ENCODE peak calls at places on chromosomes 7 and 10, in six cellular contexts. Z is neuronal stem cell, H is H9, C is mesendoderm, L is H1, A is mesenchymal stem cell. G is an unnamed sample.

GRCh38 chr7:121046893-121047468 is 58.5 kb downstream of the CPED1 start:
- DNase-seq in C (no peak), H (no peak), Z (no peak), A (no peak), L (no peak), G (no peak)

GRCh38 chr7:48170506-48170905 is 752 bp upstream of the ABCA13 start:
- DNase-seq in H (no peak), Z (no peak), L (no peak), A (no peak), C (no peak), G (no peak)

GRCh38 chr7:108201766-108202165 is 71.6 kb upstream of the LAMB4 start:
- DNase-seq in H (no peak), C (no peak), A (peak), L (no peak), Z (no peak), G (no peak)

GRCh38 chr10:3678629-3679227 is 106.3 kb downstream of the KLF6 start:
- DNase-seq in A (no peak), C (no peak), L (no peak), H (no peak), Z (no peak), G (no peak)

GRCh38 chr7:148906707-148907498 is 22.8 kb upstream of the EZH2 start:
- DNase-seq in Z (no peak), A (no peak), H (no peak), L (no peak), C (no peak), G (no peak)

GRCh38 chr7:84025332-84025927 is 169.2 kb downstream of the SEMA3A start:
- DNase-seq in H (no peak), C (peak), A (peak), L (no peak), Z (peak), G (peak)

GRCh38 chr10:55203319-55203718 is 402.3 kb upstream of the PCDH15 start:
- DNase-seq in C (no peak), A (peak), Z (no peak), H (no peak), L (no peak), G (no peak)

GRCh38 chr10:102729090-102730026 is 14.4 kb upstream of the WBP1L start:
- DNase-seq in L (peak), Z (peak), A (peak), C (peak), H (peak), G (peak)

DNA sequence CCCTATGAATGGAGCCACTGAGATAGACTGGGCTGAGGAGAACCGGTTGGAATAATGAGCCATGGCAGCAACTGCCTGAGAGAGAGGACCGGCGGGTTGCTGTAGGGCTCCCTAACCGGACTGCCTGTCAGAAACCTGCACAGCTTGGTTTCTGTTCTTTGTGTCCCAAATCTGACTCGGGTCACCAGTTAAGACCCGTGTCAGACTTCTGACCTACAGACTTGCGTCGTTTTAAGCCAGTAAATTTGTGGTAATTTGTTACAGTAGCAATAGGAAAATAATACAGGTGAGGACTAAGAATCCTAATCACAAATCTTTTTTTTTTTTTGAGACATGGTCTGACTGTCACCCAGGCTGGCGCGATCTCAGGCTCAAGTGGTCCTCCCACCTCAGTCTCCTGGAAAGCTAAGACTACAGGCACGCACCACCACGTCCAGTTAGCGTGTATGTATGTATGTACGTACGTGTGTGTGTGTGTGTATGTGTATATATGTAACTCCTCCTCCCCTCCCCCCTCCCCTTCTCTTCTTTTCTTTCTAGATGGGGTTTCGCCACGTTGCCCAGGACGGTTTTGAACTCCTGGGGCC is 671 bp upstream of the DDX56 start:
- DNase-seq in H (no peak), Z (peak), L (no peak), C (no peak), A (no peak), G (no peak)
- H2AK5ac ChIP-seq in H (no peak), Z (no peak), L (no peak), C (no peak), A (no peak), G (peak)

GRCh38 chr10:132402781-132403241 is 5.8 kb downstream of the PWWP2B start:
- DNase-seq in C (no peak), Z (no peak), H (no peak), L (no peak), A (no peak), G (no peak)

GRCh38 chr10:132400041-132400546 is 3.1 kb downstream of the PWWP2B start:
- DNase-seq in A (no peak), L (no peak), C (no peak), Z (no peak), H (no peak), G (no peak)

GRCh38 chr10:132400547-132401151 is 3.6 kb downstream of the PWWP2B start:
- DNase-seq in L (no peak), C (no peak), Z (no peak), A (no peak), H (no peak), G (no peak)

GRCh38 chr10:132403511-132404168 is 6.6 kb downstream of the PWWP2B start:
- DNase-seq in C (no peak), H (no peak), L (no peak), A (no peak), Z (no peak), G (no peak)

DNA sequence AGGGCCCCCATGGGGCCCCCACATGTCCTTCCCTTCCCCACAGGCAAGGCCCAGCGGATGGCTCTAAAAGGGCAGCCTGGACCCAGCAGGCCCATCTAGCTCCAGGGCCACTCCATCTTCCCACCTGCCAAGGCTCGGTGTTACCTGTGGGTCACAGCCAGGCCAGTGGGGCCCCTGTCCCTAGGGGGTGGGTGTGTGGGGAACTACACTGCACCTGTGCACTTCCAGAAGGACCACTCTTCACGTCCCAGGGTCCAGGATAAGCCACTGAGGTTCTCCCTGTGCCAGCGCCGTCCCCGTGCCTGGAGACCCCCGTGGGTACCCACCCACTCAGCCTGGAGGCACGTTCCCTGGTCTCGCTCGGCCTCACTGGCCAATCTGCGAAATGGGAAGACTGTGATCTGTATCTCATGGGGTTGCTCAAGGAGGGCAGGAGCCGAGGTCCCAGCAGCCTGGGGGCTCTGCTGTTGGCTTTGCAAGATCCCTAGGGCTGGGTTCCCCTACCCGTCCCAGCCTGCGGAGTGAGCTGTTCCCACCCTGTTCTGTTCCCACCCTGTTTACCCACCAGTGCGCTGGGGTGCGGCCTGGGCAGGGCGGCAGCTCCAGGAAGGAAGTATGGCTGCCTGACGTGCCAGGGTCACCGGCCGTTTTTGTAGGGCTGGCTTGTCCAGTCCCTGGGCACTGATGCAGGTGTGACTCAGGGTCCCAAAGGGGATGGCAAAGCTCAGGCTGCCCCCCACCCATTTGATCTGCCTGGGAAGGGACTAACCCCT is 4.6 kb downstream of the PWWP2B start:
- DNase-seq in H (no peak), Z (no peak), C (no peak), L (no peak), A (no peak), G (no peak)
- H2AK5ac ChIP-seq in H (no peak), Z (peak), C (no peak), L (no peak), A (peak), G (no peak)

DNA sequence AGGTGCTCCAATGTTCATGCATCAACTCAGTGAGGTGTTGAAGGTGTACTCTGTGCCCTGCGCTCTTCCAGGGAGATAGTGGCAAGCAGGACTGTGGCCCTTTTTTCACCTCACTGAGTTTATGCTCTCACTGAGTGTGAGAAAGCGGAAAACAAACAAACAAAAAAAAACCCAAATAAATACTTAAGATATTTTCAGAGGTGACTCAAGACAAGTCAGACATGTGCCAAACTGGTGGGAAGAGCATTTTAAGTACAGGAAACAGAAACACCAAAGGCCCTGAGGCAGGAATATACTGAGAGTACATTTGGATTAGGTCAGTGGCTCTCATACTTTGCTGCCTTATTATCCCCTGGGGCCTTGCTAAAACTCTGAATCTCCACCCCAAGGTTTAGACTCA is 111.9 kb upstream of the IGFBP3 start:
- DNase-seq in C (no peak), L (no peak), H (no peak), Z (no peak), A (peak), G (peak)
- H2AK5ac ChIP-seq in C (no peak), L (no peak), H (no peak), Z (no peak), A (no peak), G (peak)

DNA sequence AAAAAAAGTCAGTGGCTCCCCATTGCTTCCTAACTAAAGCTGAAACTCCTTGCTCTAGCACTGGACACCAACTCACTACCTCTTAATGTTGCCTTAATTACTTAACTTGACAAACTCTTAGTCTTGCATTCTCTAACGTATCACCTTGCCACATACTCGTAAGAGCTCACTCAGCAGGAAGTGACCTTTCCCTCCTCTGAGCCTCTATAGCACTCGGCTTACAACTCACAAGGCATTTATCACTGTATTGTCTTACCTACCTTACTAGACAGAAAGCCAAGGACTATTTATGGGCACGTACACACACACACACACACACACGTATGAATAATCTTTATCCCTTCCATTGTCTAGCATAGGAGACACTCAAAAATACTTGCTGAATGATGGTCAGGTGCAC is 21.2 kb downstream of the CEP41 start:
- DNase-seq in C (peak), A (no peak), Z (no peak), H (no peak), L (no peak), G (peak)
- H2AK5ac ChIP-seq in C (no peak), A (no peak), Z (no peak), H (no peak), L (peak), G (peak)

DNA sequence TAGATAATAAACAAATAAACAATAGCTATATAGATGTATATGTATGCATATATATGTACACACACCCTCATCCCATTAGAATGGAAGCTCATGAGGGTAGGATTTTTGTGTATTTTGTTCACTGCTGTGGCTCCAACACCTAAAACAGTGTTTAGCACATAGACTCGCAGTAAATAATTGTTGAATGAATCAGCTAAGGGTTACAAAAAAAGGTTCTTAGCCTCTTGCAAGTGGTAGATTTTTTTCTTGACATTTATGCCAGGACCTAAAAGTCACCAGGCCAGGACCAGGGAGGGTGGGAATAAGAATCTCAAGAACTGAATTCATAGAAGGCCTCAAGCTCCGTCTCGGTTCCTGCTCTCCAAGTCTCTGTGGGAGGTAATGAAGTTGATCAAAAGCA is 82.5 kb upstream of the CAPZA2 start:
- DNase-seq in H (no peak), Z (no peak), A (no peak), C (no peak), L (no peak), G (no peak)
- H2AK5ac ChIP-seq in H (no peak), Z (no peak), A (no peak), C (no peak), L (no peak), G (no peak)

DNA sequence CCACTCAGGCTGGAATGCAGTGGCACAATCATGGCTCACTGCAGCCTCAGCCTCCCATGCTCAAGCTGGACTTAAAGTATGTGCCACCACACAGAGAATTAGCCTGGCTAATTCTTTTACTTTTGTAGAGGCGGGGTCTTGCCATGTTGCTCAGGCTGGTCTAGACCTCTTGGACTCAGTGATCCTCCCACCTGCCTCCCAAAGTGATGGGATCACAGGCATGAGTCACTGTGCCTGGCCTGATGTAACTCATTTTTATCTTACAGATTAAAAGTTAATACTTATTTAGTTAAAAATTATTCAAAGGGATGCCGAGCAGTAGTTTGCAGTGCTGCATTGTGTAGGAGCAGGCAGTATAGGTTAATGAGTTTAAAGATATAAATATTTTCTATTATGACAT is 12.6 kb upstream of the PLXDC2 start:
- DNase-seq in C (no peak), A (no peak), H (no peak), Z (no peak), L (no peak), G (no peak)
- H2AK5ac ChIP-seq in C (no peak), A (no peak), H (no peak), Z (no peak), L (no peak), G (no peak)

GRCh38 chr10:8061274-8062211 is 7.1 kb downstream of the GATA3 start:
- DNase-seq in H (no peak), C (peak), L (no peak), Z (peak), A (no peak), G (no peak)
- H2AK5ac ChIP-seq in H (no peak), C (peak), L (peak), Z (peak), A (no peak), G (no peak)

GRCh38 chr7:50505553-50505952 is 55.4 kb upstream of the FIGNL1 start:
- DNase-seq in H (no peak), A (no peak), L (no peak), C (no peak), Z (no peak), G (no peak)

GRCh38 chr7:50504646-50505546 is 54.7 kb upstream of the FIGNL1 start:
- DNase-seq in L (no peak), Z (no peak), C (no peak), A (no peak), H (no peak), G (no peak)

GRCh38 chr7:50509459-50509858 is 55.7 kb downstream of the DDC start:
- DNase-seq in C (no peak), L (no peak), H (no peak), A (no peak), Z (no peak), G (no peak)

GRCh38 chr7:50508471-50508943 is 56.7 kb downstream of the DDC start:
- DNase-seq in L (no peak), C (no peak), Z (no peak), A (no peak), H (no peak), G (no peak)

DNA sequence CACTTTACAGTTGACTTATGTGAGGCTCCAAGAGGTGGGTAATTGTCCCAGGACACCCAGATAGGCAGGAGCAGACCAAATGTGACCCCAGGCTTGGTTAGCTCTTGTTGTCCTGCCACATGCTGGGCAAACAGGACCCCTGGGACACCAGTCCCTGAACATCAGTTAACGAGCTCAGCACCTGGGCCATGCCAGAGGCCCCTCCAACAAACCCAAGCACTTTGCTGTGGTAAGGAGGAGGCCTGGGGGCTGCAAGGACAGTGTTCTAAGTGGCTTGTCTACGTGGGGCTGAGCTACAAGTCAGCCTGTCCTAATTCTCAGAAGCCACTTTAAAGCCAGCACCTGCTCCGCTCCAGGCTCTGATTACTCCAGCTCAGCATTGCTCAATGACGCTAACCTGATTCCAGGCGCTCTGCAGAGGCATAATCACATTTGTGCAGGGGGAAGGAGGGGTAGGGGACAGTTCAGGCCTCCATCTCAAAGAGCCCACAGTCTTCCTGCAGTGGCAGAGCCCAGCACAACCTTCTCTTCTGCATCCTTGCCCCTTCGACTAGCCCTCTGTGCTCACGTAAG is 57.2 kb downstream of the DDC start:
- DNase-seq in Z (no peak), L (no peak), H (no peak), A (no peak), C (no peak), G (no peak)
- H2AK5ac ChIP-seq in Z (no peak), L (no peak), H (no peak), A (no peak), C (no peak), G (no peak)